ENCODE peak calls at places on chromosomes 6 and 20, in eight cellular contexts. Y is AG10803, O is MM.1S, L is breast epithelium, X is endothelial cell of umbilical vein, T is cardiac muscle cell, G is HCT116, Q is heart right ventricle. K is an unnamed sample.

GRCh38 chr6:26743157-26743821 is 83.7 kb upstream of the ZNF322 start:
- DNase-seq in Y (peak; percentile 73), O (no peak), L (no peak), X (peak; percentile 13), T (peak; percentile 53), G (peak; percentile 76), Q (no peak), K (no peak)

GRCh38 chr6:14226051-14226660 is 108.6 kb downstream of the CD83 start:
- DNase-seq in Y (no peak), O (no peak), L (no peak), X (no peak), T (no peak), G (no peak), Q (no peak), K (no peak)

GRCh38 chr20:51931321-51931720 is 129.0 kb upstream of the SALL4 start:
- DNase-seq in Y (no peak), O (no peak), L (no peak), X (no peak), T (no peak), G (no peak), Q (no peak), K (no peak)

GRCh38 chr20:4638826-4639225 is 82.9 kb upstream of the PRND start:
- DNase-seq in Y (no peak), O (no peak), L (no peak), X (no peak), T (no peak), G (no peak), Q (no peak), K (no peak)

GRCh38 chr20:22403860-22404608 is 180.3 kb downstream of the FOXA2 start:
- DNase-seq in Y (no peak), O (peak; percentile 55), L (no peak), X (no peak), T (peak; percentile 37), G (no peak), Q (no peak), K (no peak)

GRCh38 chr20:25248501-25249172 is 752 bp downstream of the PYGB start:
- DNase-seq in Y (peak; percentile 58), O (peak; percentile 21), L (peak; percentile 23), X (peak; percentile 49), T (peak; percentile 61), G (no peak), Q (no peak), K (no peak)

GRCh38 chr6:16514249-16514648 is 247.0 kb downstream of the ATXN1 start:
- DNase-seq in Y (peak; percentile 59), O (no peak), L (no peak), X (peak; percentile 60), T (peak; percentile 85), G (no peak), Q (no peak), K (no peak)

GRCh38 chr6:26454641-26455040 is 3.1 kb upstream of the BTN2A1 start:
- DNase-seq in Y (peak; percentile 42), O (no peak), L (no peak), X (no peak), T (peak; percentile 25), G (no peak), Q (no peak), K (no peak)

GRCh38 chr6:69487688-69488087 is 309.1 kb downstream of the LMBRD1 start:
- DNase-seq in Y (no peak), O (peak; percentile 26), L (no peak), X (no peak), T (no peak), G (no peak), Q (no peak), K (no peak)

GRCh38 chr6:47044418-47044817 is 2.3 kb upstream of the ADGRF1 start:
- DNase-seq in Y (no peak), O (no peak), L (no peak), X (peak; percentile 67), T (peak; percentile 21), G (peak; percentile 65), Q (no peak), K (no peak)

GRCh38 chr20:4720121-4720976 is 1.4 kb upstream of the PRND start:
- DNase-seq in Y (peak; percentile 94), O (peak; percentile 87), L (peak; percentile 64), X (peak; percentile 69), T (peak; percentile 84), G (peak; percentile 57), Q (peak; percentile 83), K (peak; percentile 79)

DNA sequence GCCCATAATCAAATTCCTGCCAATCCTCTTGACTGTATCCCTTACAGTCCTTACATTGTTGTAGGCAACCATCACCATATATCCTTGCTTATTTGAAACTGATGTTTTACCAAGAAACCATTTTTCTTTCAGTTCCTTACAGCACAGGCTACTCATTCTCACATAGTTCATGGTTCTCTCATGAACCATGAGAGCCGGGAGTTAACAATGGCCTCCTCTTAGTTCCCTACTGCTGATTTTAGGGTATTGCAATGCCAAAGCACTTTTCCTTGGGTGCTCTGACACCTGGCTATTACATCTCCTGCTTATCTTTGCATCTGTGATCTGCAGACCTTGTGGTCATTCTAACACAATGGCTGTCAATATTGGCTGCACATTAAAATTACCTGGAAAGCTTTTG is 133.4 kb downstream of the MYB start:
- DNase-seq in Y (no peak), O (no peak), L (no peak), X (no peak), T (no peak), G (no peak), Q (no peak), K (no peak)
- TF ChIP-seq CTCF in Y (no peak), O (peak; percentile 9), L (no peak), X (no peak), T (no peak), G (no peak), Q (no peak), K (no peak)

GRCh38 chr20:8389381-8390368 is 257.6 kb downstream of the PLCB1 start:
- DNase-seq in Y (peak; percentile 73), O (peak; percentile 45), L (no peak), X (peak; percentile 61), T (peak; percentile 80), G (peak; percentile 23), Q (no peak), K (no peak)
- TF ChIP-seq CTCF in Y (peak; percentile 53), O (peak; percentile 48), L (peak; percentile 48), X (peak; percentile 6), T (peak; percentile 33), G (peak; percentile 33), Q (peak; percentile 52), K (peak; percentile 21)

DNA sequence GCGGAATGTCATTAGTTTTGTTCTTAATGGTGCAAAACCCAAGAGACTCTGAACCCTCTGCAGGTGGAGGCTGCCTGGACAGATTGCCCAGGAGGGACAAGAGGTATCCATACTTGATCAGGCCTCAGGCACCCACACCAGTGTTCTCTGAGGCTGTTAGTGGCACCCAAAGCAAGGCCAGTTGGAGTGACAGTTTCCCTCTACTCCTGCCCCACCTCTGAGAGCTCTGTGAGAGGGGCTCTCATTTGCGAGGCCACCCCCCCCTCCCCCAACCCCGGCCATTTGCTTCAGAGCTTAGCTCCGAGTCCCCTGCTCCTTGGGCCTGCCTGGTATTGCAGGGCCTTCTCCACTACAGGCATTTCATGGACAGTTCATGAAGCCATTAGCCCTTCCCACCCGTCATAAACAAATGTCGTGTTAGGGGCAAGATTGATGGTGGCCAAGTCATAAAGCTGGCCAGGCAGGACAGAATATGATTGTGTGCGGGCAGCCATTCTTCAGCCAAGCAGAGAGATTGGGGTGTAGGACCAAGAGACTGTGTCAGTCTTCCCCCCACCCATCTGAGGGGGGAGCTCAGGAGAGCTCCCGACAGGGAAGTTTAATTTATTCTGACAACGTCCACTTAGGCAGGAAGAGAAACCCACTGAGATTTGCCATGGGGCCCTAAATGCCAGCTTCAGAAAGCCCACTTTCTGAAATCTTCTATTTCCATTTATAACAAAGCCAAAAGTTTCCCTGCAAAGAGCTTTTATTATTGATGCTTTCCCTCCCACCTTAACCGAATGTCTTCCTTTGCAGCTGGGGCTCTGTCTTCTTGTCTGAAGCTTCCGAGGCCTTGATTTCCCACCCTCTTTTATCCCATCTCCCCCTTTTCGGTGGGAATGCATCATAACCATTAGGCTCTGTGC is 7.1 kb downstream of the FOXC1 start:
- DNase-seq in Y (no peak), O (no peak), L (no peak), X (peak; percentile 65), T (no peak), G (no peak), Q (no peak), K (no peak)
- TF ChIP-seq CTCF in Y (no peak), O (no peak), L (no peak), X (no peak), T (no peak), G (no peak), Q (no peak), K (no peak)

GRCh38 chr6:41462033-41462432 is 84.1 kb upstream of the FOXP4 start:
- DNase-seq in Y (no peak), O (no peak), L (no peak), X (no peak), T (no peak), G (no peak), Q (no peak), K (no peak)

GRCh38 chr6:41460742-41461336 is 85.3 kb upstream of the FOXP4 start:
- DNase-seq in Y (no peak), O (no peak), L (no peak), X (no peak), T (no peak), G (peak; percentile 22), Q (no peak), K (no peak)

GRCh38 chr6:41464019-41464418 is 82.2 kb upstream of the FOXP4 start:
- DNase-seq in Y (no peak), O (no peak), L (no peak), X (no peak), T (no peak), G (no peak), Q (no peak), K (no peak)

GRCh38 chr6:41464481-41464880 is 81.7 kb upstream of the FOXP4 start:
- DNase-seq in Y (peak; percentile 30), O (no peak), L (no peak), X (no peak), T (peak; percentile 64), G (no peak), Q (no peak), K (no peak)

DNA sequence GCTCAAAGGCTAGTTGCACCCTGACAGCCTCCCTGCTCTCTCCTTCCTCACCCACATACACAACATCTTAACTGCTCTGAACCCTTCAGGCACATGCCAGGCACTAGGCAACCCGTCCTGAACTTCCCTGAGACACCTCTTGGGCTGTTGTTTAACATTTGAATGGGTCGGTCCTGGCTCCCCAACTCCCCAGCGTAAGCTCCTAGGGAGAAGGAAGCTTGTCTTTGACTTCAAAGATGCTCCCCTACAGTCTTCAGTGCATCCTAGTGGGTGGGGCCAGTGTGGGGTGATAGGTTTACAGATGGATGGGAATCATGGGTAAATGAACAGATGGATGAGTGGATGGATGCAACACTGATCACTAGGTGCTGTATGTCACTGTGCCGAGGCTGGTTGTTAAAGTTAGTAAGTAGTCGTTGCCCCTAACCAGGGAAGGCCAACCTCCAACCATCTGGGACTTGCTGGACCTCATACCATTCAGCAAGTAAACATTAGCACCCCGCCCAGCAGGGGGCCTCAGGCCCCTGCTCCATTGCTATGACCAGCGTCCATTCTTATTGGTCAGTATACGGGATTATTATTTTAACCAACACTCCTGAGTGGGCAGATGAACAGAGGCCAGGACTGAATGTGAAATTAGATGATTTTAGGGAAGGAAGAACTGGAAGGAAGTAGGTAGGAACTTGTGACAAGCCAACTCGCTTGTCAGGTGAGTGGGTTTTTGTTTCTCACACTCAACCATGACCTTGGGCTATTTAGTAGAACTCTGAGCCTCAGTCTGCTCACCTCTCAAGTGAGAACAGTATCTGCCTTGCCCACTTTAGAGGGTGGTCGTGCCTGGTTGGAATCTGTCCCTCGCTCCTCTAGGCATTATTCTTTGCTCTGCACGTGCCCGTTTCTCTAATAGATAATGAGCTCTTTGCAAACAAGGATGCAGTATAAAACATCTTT is 82.9 kb upstream of the FOXP4 start:
- DNase-seq in Y (peak; percentile 60), O (peak; percentile 26), L (peak; percentile 71), X (peak; percentile 83), T (peak; percentile 82), G (peak; percentile 27), Q (peak; percentile 74), K (peak; percentile 60)
- TF ChIP-seq CTCF in Y (peak; percentile 71), O (peak; percentile 65), L (peak; percentile 71), X (peak; percentile 86), T (peak; percentile 88), G (peak; percentile 71), Q (peak; percentile 76), K (peak; percentile 50)

GRCh38 chr6:148973809-148974208 is 227.0 kb downstream of the UST start:
- DNase-seq in Y (peak; percentile 67), O (no peak), L (no peak), X (no peak), T (peak; percentile 61), G (peak; percentile 21), Q (no peak), K (no peak)
- TF ChIP-seq CTCF in Y (peak; percentile 84), O (no peak), L (no peak), X (peak; percentile 9), T (peak; percentile 63), G (no peak), Q (peak; percentile 51), K (peak; percentile 52)

K was measured in tibial nerve.